ENCODE peak calls at places on chromosome 12, in four cellular contexts. M is heart right ventricle, F is lower lobe of right lung, N is HL-60. E is an unnamed sample.

GRCh38 chr12:644818-645552 is 18.3 kb downstream of the NINJ2 start:
- DNase-seq in M (no peak), F (no peak), N (no peak), E (peak; percentile 69)

GRCh38 chr12:117872521-117873169 is 96.1 kb downstream of the KSR2 start:
- DNase-seq in M (no peak), F (no peak), N (no peak), E (no peak)

GRCh38 chr12:107761502-107761904 is 566 bp upstream of the PRDM4 start:
- DNase-seq in M (peak; percentile 4), F (no peak), N (no peak), E (no peak)

GRCh38 chr12:67069451-67070306 is 199.5 kb upstream of the CAND1 start:
- DNase-seq in M (no peak), F (peak; percentile 62), N (peak; percentile 10), E (no peak)

GRCh38 chr12:11826607-11827006 is 177.1 kb downstream of the ETV6 start:
- DNase-seq in M (no peak), F (no peak), N (no peak), E (no peak)

GRCh38 chr12:93614917-93615596 is 42.6 kb downstream of the SOCS2 start:
- DNase-seq in M (no peak), F (no peak), N (no peak), E (no peak)

GRCh38 chr12:49979791-49980190 is 7.0 kb downstream of the AQP6 start:
- DNase-seq in M (no peak), F (no peak), N (no peak), E (no peak)

GRCh38 chr12:96201272-96202227 is 7.4 kb downstream of the ELK3 start:
- DNase-seq in M (no peak), F (no peak), N (no peak), E (no peak)

GRCh38 chr12:30694971-30695326 is 720 bp downstream of the IPO8 start:
- DNase-seq in M (no peak), F (peak; percentile 63), N (no peak), E (peak; percentile 6)

GRCh38 chr12:69355363-69356035 is 4.0 kb upstream of the YEATS4 start:
- DNase-seq in M (no peak), F (no peak), N (no peak), E (no peak)

GRCh38 chr12:13798162-13798561 is 183.2 kb downstream of the GRIN2B start:
- DNase-seq in M (no peak), F (no peak), N (no peak), E (no peak)

GRCh38 chr12:70393787-70394519 is 27.9 kb downstream of the KCNMB4 start:
- DNase-seq in M (no peak), F (no peak), N (no peak), E (no peak)

GRCh38 chr12:54294152-54294913 is 6.5 kb downstream of the NFE2 start:
- DNase-seq in M (no peak), F (peak; percentile 80), N (no peak), E (peak; percentile 45)

GRCh38 chr12:114774181-114774580 is 90.2 kb upstream of the TBX3 start:
- DNase-seq in M (no peak), F (no peak), N (no peak), E (no peak)
- H3K27ac ChIP-seq in M (no peak overlapping the region), F (no peak overlapping the region), N (no peak overlapping the region), E (no peak overlapping the region)

DNA sequence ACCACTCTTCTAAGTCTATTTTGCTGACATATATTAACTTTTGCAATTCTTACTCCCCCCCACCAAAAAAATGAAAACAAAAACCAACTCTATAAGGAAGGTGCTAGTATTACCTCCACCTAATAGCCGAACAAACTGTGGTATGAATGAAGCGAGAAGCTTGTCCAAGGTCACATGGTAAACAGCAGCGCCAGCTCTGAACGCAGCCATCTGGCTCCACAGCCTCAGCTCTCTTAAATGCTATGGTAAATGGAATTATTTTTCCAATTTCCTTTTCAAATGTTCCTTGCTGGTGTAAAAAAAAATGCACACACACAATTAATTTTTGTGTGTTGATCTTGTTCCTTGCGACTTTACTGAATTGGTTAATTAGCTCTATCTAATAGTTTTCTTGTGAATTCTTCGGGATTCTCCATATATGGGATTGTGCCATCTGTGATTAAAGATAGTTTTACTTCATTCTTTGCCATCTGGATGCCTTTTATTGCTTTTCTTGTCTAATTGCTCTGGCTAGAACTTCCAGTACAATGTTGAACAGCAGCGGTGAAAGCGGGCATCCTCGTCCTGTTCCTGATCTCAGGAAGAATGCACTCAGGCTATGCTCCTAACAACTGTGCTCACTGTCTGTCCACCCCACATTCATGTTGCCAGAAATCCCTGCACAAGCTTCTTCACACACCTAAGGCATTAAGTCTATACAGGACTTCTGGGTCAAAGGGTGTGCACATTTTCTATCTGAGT is 10.7 kb upstream of the C12orf76 start:
- DNase-seq in M (no peak), F (no peak), N (no peak), E (no peak)
- H3K27ac ChIP-seq in M (no peak overlapping the region), F (no peak overlapping the region), N (no peak overlapping the region), E (peak overlapping the region; percentile 85)

GRCh38 chr12:114693532-114693931 is 9.6 kb upstream of the TBX3 start:
- DNase-seq in M (no peak), F (no peak), N (no peak), E (no peak)

GRCh38 chr12:114691810-114692557 is 8.0 kb upstream of the TBX3 start:
- DNase-seq in M (no peak), F (no peak), N (no peak), E (no peak)

GRCh38 chr12:114694436-114695304 is 10.7 kb upstream of the TBX3 start:
- DNase-seq in M (no peak), F (no peak), N (no peak), E (no peak)

GRCh38 chr12:114691196-114691595 is 7.2 kb upstream of the TBX3 start:
- DNase-seq in M (no peak), F (no peak), N (no peak), E (no peak)

GRCh38 chr12:114692558-114693531 is 8.9 kb upstream of the TBX3 start:
- DNase-seq in M (no peak), F (no peak), N (no peak), E (no peak)
- H3K27ac ChIP-seq in M (no peak overlapping the region), F (peak overlapping the region; percentile 70), N (no peak overlapping the region), E (no peak overlapping the region)

DNA sequence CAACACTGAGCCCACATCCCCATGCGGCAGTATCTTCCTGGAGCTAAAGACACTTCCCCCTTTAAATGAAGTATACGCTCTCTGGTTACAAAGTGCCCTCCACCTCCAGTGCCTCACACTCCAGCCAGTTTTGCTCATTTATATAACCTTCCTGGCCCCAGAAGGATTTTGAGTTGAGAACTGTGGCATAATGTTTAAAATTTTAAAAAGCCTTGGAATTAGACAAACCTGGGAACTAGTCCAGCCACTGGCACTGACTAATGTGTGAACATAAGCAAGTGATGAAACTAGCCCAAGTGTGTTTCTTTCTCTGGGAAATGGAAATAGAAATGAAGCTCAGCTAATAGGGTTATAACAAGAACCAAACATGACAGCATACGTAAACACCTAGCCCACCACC is 723.7 kb upstream of the USP15 start:
- DNase-seq in M (no peak), F (no peak), N (no peak), E (no peak)
- H3K27ac ChIP-seq in M (no peak overlapping the region), F (no peak overlapping the region), N (no peak overlapping the region), E (no peak overlapping the region)

DNA sequence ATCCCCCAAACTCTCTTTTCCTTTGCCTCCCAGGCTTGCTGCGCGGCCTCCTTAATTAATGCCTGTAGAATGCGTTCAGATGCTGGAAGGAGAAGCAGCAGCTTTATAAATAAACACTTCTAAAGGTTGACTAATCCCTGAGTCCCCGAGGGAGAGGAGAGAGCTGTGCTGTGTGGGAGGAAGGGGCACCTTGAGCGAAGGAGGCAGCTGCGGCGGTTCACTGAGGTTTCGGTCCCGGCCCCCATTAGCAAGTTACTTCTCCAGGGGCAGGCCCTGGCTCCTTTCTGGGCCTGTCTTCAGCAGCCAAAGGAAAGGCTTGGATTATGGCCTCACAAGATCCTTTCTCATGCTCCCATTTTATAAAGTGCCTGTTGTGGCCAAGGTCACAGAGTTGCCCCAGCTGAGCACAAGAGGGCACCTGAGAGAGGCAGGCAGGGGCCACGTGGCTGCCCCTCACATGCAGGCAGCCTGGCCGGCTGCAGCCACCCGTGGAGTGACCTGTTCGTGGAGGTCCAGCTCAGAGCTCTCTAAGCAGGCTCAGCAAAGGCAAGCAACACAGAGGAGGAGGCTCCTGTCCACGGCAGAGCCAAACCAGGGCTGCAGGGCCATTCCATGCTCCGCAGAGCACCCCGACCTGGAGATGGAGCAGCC is 15.0 kb upstream of the CACNA2D4 start:
- DNase-seq in M (no peak), F (no peak), N (no peak), E (no peak)
- H3K27ac ChIP-seq in M (no peak overlapping the region), F (no peak overlapping the region), N (no peak overlapping the region), E (peak overlapping the region; percentile 17)

GRCh38 chr12:29242921-29243431 is 93.9 kb downstream of the FAR2 start:
- DNase-seq in M (no peak), F (peak; percentile 59), N (peak; percentile 21), E (no peak)
- H3K27ac ChIP-seq in M (peak overlapping the region; percentile 58), F (peak overlapping the region; percentile 69), N (peak overlapping the region; percentile 69), E (peak overlapping the region; percentile 89)

GRCh38 chr12:5626146-5626545 is 194.2 kb downstream of the NTF3 start:
- DNase-seq in M (no peak), F (no peak), N (no peak), E (no peak)
- H3K27ac ChIP-seq in M (no peak overlapping the region), F (no peak overlapping the region), N (no peak overlapping the region), E (no peak overlapping the region)

GRCh38 chr12:51910168-51910567 is 2.9 kb downstream of the ACVRL1 start:
- DNase-seq in M (no peak), F (no peak), N (no peak), E (no peak)
- H3K27ac ChIP-seq in M (peak overlapping the region; percentile 98), F (peak overlapping the region; percentile 92), N (no peak overlapping the region), E (peak overlapping the region; percentile 9)